ENCODE peak calls at places on chromosomes 3 and 15, in six cellular contexts. Q, L, U, K, W and T are unnamed samples.

GRCh38 chr15:86555114-86555513 is 475.4 kb downstream of the AGBL1 start:
- DNase-seq in W (no peak), U (no peak), L (no peak), Q (no peak), K (no peak), T (no peak)

GRCh38 chr15:89138999-89139612 is 50.9 kb downstream of the ABHD2 start:
- DNase-seq in W (no peak), K (no peak), Q (no peak), L (peak), U (no peak), T (peak)

GRCh38 chr15:73781038-73781925 is 28.1 kb upstream of the INSYN1 start:
- DNase-seq in L (peak), K (peak), W (no peak), U (no peak), Q (no peak), T (no peak)

GRCh38 chr15:90895571-90896117 is 7.5 kb upstream of the MAN2A2 start:
- DNase-seq in Q (no peak), W (no peak), K (no peak), L (no peak), U (no peak), T (no peak)

GRCh38 chr3:177180506-177180905 is 16.8 kb downstream of the TBL1XR1 start:
- DNase-seq in K (no peak), Q (no peak), U (no peak), W (no peak), L (no peak), T (no peak)

GRCh38 chr3:140467104-140467577 is 210.7 kb upstream of the TRIM42 start:
- DNase-seq in U (peak), L (peak), Q (no peak), K (no peak), W (no peak), T (peak)

GRCh38 chr3:20258371-20258770 is 72.4 kb upstream of the SGO1 start:
- DNase-seq in W (no peak), U (no peak), L (no peak), Q (no peak), K (no peak), T (peak)

GRCh38 chr3:176961916-176962315 is 235.4 kb downstream of the TBL1XR1 start:
- DNase-seq in W (no peak), U (no peak), K (peak), Q (no peak), L (no peak), T (no peak)

GRCh38 chr15:51768018-51768417 is 16.6 kb downstream of the TMOD2 start:
- DNase-seq in U (no peak), K (no peak), L (no peak), W (no peak), Q (no peak), T (no peak)

GRCh38 chr3:98986073-98986472 is 84.6 kb upstream of the DCBLD2 start:
- DNase-seq in U (peak), Q (no peak), K (peak), W (no peak), L (peak), T (peak)

GRCh38 chr3:87949189-87949878 is 109.5 kb downstream of the CGGBP1 start:
- DNase-seq in K (no peak), W (no peak), U (no peak), L (no peak), Q (no peak), T (no peak)

GRCh38 chr3:128170866-128171516 is 17.7 kb downstream of the EEFSEC start:
- DNase-seq in W (no peak), U (peak), K (peak), Q (peak), L (peak), T (peak)

DNA sequence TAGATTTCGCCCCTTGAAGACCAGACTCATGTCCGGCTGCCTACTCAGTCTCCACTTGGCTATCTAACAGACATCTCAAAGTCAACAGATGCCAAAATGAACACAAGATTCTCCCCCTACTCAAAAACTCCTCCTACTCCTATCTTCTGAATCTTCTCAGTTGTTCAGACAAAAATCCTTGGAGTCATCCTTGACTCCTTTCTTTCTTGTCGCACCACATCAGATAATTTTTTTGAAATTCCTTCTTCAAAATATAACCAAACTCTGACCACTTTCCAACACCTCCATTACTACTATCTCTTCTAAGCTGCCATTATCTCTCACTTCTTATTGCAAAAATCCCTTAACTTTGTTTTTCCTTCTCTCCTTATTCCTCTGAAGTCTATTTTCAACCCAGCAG is 141.9 kb upstream of the SLC7A14 start:
- DNase-seq in W (no peak), K (no peak), L (no peak), U (no peak), Q (no peak), T (no peak)
- H3K4me3 ChIP-seq in W (no peak), K (no peak), L (no peak), U (no peak), Q (no peak), T (no peak)

GRCh38 chr3:63969866-63970265 is 53.4 kb downstream of the PSMD6 start:
- DNase-seq in K (no peak), L (no peak), W (no peak), U (no peak), Q (no peak), T (no peak)
- H3K4me3 ChIP-seq in K (no peak), L (no peak), W (no peak), U (no peak), Q (no peak), T (no peak)

DNA sequence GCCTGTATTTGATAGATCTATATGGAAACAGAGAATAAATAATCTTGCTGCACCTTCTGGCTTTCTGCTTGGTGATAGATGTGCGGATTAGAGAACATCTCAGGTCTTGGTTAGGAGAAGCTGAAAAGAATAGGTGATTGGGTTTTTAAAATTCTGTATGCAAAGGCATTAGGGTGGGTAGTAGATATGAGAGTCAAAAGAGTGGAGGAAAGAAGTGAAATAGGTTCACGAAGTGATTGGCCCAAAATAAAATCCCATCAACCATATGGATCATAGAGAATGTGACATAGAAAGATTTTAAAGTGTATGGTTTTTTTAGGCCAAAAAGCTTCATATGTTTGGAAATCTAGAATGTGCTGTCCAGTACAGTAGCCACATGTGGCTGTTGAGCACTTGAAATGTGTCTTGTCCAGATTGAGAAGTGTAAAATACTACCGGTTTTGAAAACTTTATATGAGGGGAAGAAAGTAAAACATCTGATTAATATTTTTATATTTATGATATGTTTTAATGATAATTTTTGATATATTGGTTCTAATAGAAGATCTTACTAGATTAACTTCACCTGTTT is 2.8 kb downstream of the MBNL1 start:
- DNase-seq in Q (no peak), L (no peak), U (no peak), W (no peak), K (no peak), T (no peak)
- H3K4me3 ChIP-seq in Q (no peak), L (peak), U (peak), W (peak), K (peak), T (peak)

GRCh38 chr3:13628841-13629551 is 80.1 kb downstream of the FBLN2 start:
- DNase-seq in L (no peak), W (no peak), U (no peak), K (no peak), Q (no peak), T (no peak)
- H3K4me3 ChIP-seq in L (no peak), W (no peak), U (no peak), K (no peak), Q (no peak), T (no peak)